ENCODE peak calls at places on chromosome 19, in six cellular contexts. X is tibial artery; P is CD4-positive, alpha-beta T cell; O is stimulated activated CD4-positive, alpha-beta T cell treated with anti-CD3 and anti-CD28 coated beads, Interleukin-4, amount 100 ng/mL, for 24 hours; Z is esophagus squamous epithelium; C is AML-193. T is an unnamed sample.

GRCh38 chr19:15443838-15444237 is 5.9 kb downstream of the WIZ start:
- DNase-seq in O (no peak), X (peak), Z (no peak), P (no peak), C (no peak), T (no peak)

GRCh38 chr19:1449467-1450442 is at the start of gene APC2:
- DNase-seq in O (no peak), C (no peak), Z (no peak), X (no peak), P (no peak), T (peak)

GRCh38 chr19:6459356-6460098 is at the start of gene SLC25A23:
- DNase-seq in C (peak), O (peak), Z (no peak), P (peak), X (peak), T (peak)

GRCh38 chr19:17576758-17577532 is 21.5 kb downstream of the COLGALT1 start:
- DNase-seq in C (no peak), O (no peak), P (no peak), Z (no peak), X (no peak), T (no peak)

GRCh38 chr19:40445945-40446784 is 2.0 kb upstream of the SERTAD3 start:
- DNase-seq in O (no peak), X (no peak), C (no peak), P (no peak), Z (no peak), T (no peak)

GRCh38 chr19:17109962-17110598 is 34.5 kb downstream of the MYO9B start:
- DNase-seq in Z (peak), O (no peak), X (peak), P (no peak), C (peak), T (no peak)

GRCh38 chr19:50383307-50383851 is 768 bp upstream of the POLD1 start:
- DNase-seq in X (peak), O (no peak), Z (no peak), P (no peak), C (no peak), T (no peak)

GRCh38 chr19:12840091-12841079 is 2.1 kb downstream of the MAST1 start:
- DNase-seq in C (no peak), P (peak), Z (no peak), O (peak), X (no peak), T (peak)

GRCh38 chr19:36099166-36099785 is 11.7 kb upstream of the OVOL3 start:
- DNase-seq in Z (no peak), O (no peak), X (no peak), P (no peak), C (no peak), T (no peak)

T was measured in COR-L47.